ENCODE peak calls at places on chromosomes 16 and 17, in nine cellular contexts. Y, J, Q, X, A, M, O, N and B are unnamed samples.
A peak's percentile ranks its signal among the peaks of the same experiment; 100 is the strongest.

GRCh38 chr16:87041286-87041685 is 275.9 kb downstream of the C16orf95 start:
- DNase-seq in X (no peak), J (no peak), Q (no peak), N (no peak), A (no peak), Y (no peak), O (no peak), M (no peak), B (no peak)

GRCh38 chr16:79449067-79449466 is 151.5 kb downstream of the MAF start:
- DNase-seq in O (no peak), J (no peak), N (no peak), A (no peak), X (no peak), Q (no peak), Y (no peak), M (no peak), B (no peak)

GRCh38 chr17:17780941-17781590 is 55.7 kb downstream of the SREBF1 start:
- DNase-seq in J (peak; percentile 60), A (peak; percentile 49), M (no peak), Y (no peak), N (no peak), Q (no peak), O (no peak), X (peak; percentile 16), B (peak; percentile 49)

GRCh38 chr17:63138713-63139112 is 172.7 kb downstream of the TANC2 start:
- DNase-seq in Y (no peak), N (no peak), J (no peak), O (no peak), X (no peak), A (no peak), M (no peak), Q (no peak), B (no peak)

GRCh38 chr17:31379796-31380195 is 11.7 kb upstream of the RAB11FIP4 start:
- DNase-seq in Y (no peak), J (no peak), X (no peak), N (no peak), A (no peak), M (no peak), Q (no peak), O (no peak), B (no peak)

GRCh38 chr16:12271006-12271405 is 294.5 kb downstream of the SNX29 start:
- DNase-seq in Y (no peak), X (no peak), A (no peak), N (no peak), J (peak; percentile 24), O (peak; percentile 58), Q (no peak), M (no peak), B (peak; percentile 37)

GRCh38 chr17:75785016-75785769 is 587 bp downstream of the UNK start:
- DNase-seq in M (no peak), N (peak; percentile 67), O (peak; percentile 96), Y (peak; percentile 36), J (peak; percentile 93), A (peak; percentile 94), X (peak; percentile 92), Q (peak; percentile 94), B (peak; percentile 97)

GRCh38 chr17:56172517-56172982 is 19.3 kb downstream of the ANKFN1 start:
- DNase-seq in Q (no peak), N (no peak), M (no peak), J (no peak), O (no peak), Y (no peak), X (no peak), A (no peak), B (no peak)

GRCh38 chr16:84059111-84059510 is 16.5 kb upstream of the SLC38A8 start:
- DNase-seq in A (no peak), Y (no peak), X (no peak), O (no peak), Q (no peak), N (no peak), M (no peak), J (no peak), B (no peak)

GRCh38 chr17:66227212-66228045 is 1.8 kb downstream of the APOH start:
- DNase-seq in M (no peak), N (no peak), Y (no peak), Q (no peak), J (no peak), A (no peak), O (no peak), X (no peak), B (no peak)

GRCh38 chr16:47013910-47014309 is 40.4 kb upstream of the DNAJA2 start:
- DNase-seq in N (no peak), M (no peak), O (no peak), J (no peak), X (no peak), Q (no peak), A (no peak), Y (no peak), B (no peak)

GRCh38 chr17:35731239-35731931 is at the start of gene RASL10B:
- DNase-seq in Y (peak; percentile 48), Q (peak; percentile 58), M (no peak), N (no peak), A (peak; percentile 67), J (peak; percentile 17), O (peak; percentile 88), X (peak; percentile 37), B (peak; percentile 63)

GRCh38 chr17:82223517-82223916 is 5.3 kb upstream of the SLC16A3 start:
- DNase-seq in N (no peak), X (no peak), O (no peak), Y (no peak), M (no peak), A (no peak), J (no peak), Q (no peak), B (no peak)

GRCh38 chr16:1749152-1750117 is 21.9 kb downstream of the NME3 start:
- DNase-seq in N (no peak), Q (no peak), Y (no peak), M (no peak), O (no peak), X (no peak), J (no peak), A (no peak), B (no peak)

GRCh38 chr17:10457952-10458351 is 11.4 kb downstream of the MYH4 start:
- DNase-seq in Q (no peak), J (no peak), X (no peak), N (no peak), M (no peak), A (no peak), Y (no peak), O (no peak), B (no peak)

GRCh38 chr17:1060991-1061390 is 64.1 kb downstream of the TIMM22 start:
- DNase-seq in A (peak; percentile 47), O (peak; percentile 96), X (peak; percentile 54), J (peak; percentile 98), Y (peak; percentile 8), M (no peak), Q (peak; percentile 97), N (peak; percentile 53), B (no peak)

GRCh38 chr17:31371511-31372097 is 19.9 kb upstream of the RAB11FIP4 start:
- DNase-seq in O (peak; percentile 31), X (no peak), Q (no peak), M (no peak), J (no peak), N (no peak), Y (no peak), A (no peak), B (no peak)